ENCODE peak calls at places on chromosomes 6 and 20, in four cellular contexts. V is NCI-H774; O is right lobe of liver; K is stimulated activated CD8-positive, alpha-beta memory T cell treated with anti-CD3 and anti-CD28 coated beads, Interleukin-15, amount 100 ng/mL, for 1 hour. S is an unnamed sample.
A peak's percentile ranks its signal among the peaks of the same experiment; 100 is the strongest.

GRCh38 chr6:43047998-43048397 is 5.7 kb downstream of the CUL7 start:
- DNase-seq in V (no peak), O (no peak), K (no peak), S (no peak)

GRCh38 chr20:62735331-62735821 is 26.7 kb downstream of the NTSR1 start:
- DNase-seq in V (no peak), O (no peak), K (no peak), S (no peak)

GRCh38 chr6:165579151-165579550 is 83.9 kb downstream of the PDE10A start:
- DNase-seq in V (no peak), O (no peak), K (no peak), S (no peak)

GRCh38 chr6:134520181-134521115 is 202.5 kb upstream of the SGK1 start:
- DNase-seq in V (no peak), O (no peak), K (no peak), S (no peak)

GRCh38 chr6:54262956-54263355 is 45.3 kb upstream of the TINAG start:
- DNase-seq in V (no peak), O (no peak), K (no peak), S (no peak)

GRCh38 chr20:5168582-5169396 is 42.0 kb downstream of the CDS2 start:
- DNase-seq in V (no peak), O (no peak), K (no peak), S (peak; percentile 65)

GRCh38 chr6:2229039-2229438 is 16.4 kb downstream of the GMDS start:
- DNase-seq in V (no peak), O (no peak), K (no peak), S (no peak)

GRCh38 chr6:39388526-39389371 is 66.2 kb upstream of the KCNK16 start:
- DNase-seq in V (no peak), O (no peak), K (no peak), S (no peak)

GRCh38 chr20:34544109-34544793 is 14.3 kb upstream of the MAP1LC3A start:
- DNase-seq in V (no peak), O (no peak), K (no peak), S (peak; percentile 53)

GRCh38 chr20:23640018-23640872 is 2.5 kb upstream of the CST3 start:
- DNase-seq in V (no peak), O (no peak), K (no peak), S (no peak)

GRCh38 chr20:33724439-33725094 is 4.5 kb upstream of the PXMP4 start:
- DNase-seq in V (no peak), O (no peak), K (no peak), S (no peak)

GRCh38 chr6:97282726-97283617 is at the start of gene MMS22L:
- DNase-seq in V (peak; percentile 97), O (peak; percentile 97), K (peak; percentile 80), S (peak; percentile 98)

GRCh38 chr20:18001131-18001921 is 32.5 kb downstream of the MGME1 start:
- DNase-seq in V (no peak), O (peak; percentile 84), K (no peak), S (peak; percentile 47)

GRCh38 chr20:62112368-62112767 is 9.9 kb upstream of the LSM14B start:
- DNase-seq in V (no peak), O (no peak), K (no peak), S (no peak)

GRCh38 chr6:143271024-143271423 is 179.5 kb downstream of the ADAT2 start:
- DNase-seq in V (no peak), O (no peak), K (no peak), S (no peak)

GRCh38 chr20:50632236-50632635 is 59.1 kb downstream of the RIPOR3 start:
- DNase-seq in V (no peak), O (no peak), K (no peak), S (no peak)

GRCh38 chr6:34304164-34304563 is 55.4 kb upstream of the SMIM29 start:
- DNase-seq in V (no peak), O (no peak), K (no peak), S (no peak)

GRCh38 chr20:58706150-58706892 is 13.7 kb downstream of the NPEPL1 start:
- DNase-seq in V (no peak), O (peak; percentile 31), K (no peak), S (no peak)

GRCh38 chr6:53436904-53437303 is 88.2 kb upstream of the ELOVL5 start:
- DNase-seq in V (no peak), O (no peak), K (no peak), S (no peak)

GRCh38 chr6:37103169-37104039 is 66.5 kb upstream of the PIM1 start:
- DNase-seq in V (peak; percentile 95), O (peak; percentile 95), K (no peak), S (peak; percentile 46)

GRCh38 chr20:21031666-21032065 is 74.5 kb downstream of the LINC00237 start:
- DNase-seq in V (peak; percentile 45), O (no peak), K (no peak), S (no peak)

GRCh38 chr20:39269031-39269461 is 306.9 kb downstream of the DHX35 start:
- DNase-seq in V (no peak), O (peak; percentile 63), K (no peak), S (peak; percentile 64)